ENCODE peak calls at places on chromosomes 7 and 10, in five cellular contexts. E is glutamatergic neuron, L is tibial artery, T is BJ, A is lower leg skin. R is an unnamed sample.

GRCh38 chr10:68224810-68225209 is 7.1 kb downstream of the ATOH7 start:
- DNase-seq in E (no peak), L (no peak), T (no peak), A (no peak), R (no peak)

GRCh38 chr10:21926358-21926890 is 77.1 kb downstream of the DNAJC1 start:
- DNase-seq in E (no peak), L (no peak), T (no peak), A (no peak), R (no peak)

GRCh38 chr7:112089551-112089950 is 116.6 kb downstream of the DOCK4 start:
- DNase-seq in E (no peak), L (no peak), T (no peak), A (no peak), R (no peak)

GRCh38 chr7:121331048-121331447 is 2.2 kb downstream of the WNT16 start:
- DNase-seq in E (no peak), L (no peak), T (no peak), A (no peak), R (no peak)

GRCh38 chr7:30726296-30727006 is 25.5 kb upstream of the INMT start:
- DNase-seq in E (no peak), L (no peak), T (no peak), A (no peak), R (no peak)

GRCh38 chr10:88227342-88228018 is 355.6 kb downstream of the RNLS start:
- DNase-seq in E (no peak), L (no peak), T (no peak), A (no peak), R (no peak)

GRCh38 chr7:117666019-117666418 is 186.2 kb downstream of the CFTR start:
- DNase-seq in E (no peak), L (no peak), T (no peak), A (no peak), R (no peak)

GRCh38 chr10:62993121-62993520 is 140.0 kb upstream of the NRBF2 start:
- DNase-seq in E (no peak), L (no peak), T (no peak), A (no peak), R (no peak)

GRCh38 chr10:33363112-33363511 is 28.6 kb upstream of the NRP1 start:
- DNase-seq in E (no peak), L (no peak), T (no peak), A (no peak), R (no peak)

GRCh38 chr7:2720024-2720423 is 32.0 kb downstream of the AMZ1 start:
- DNase-seq in E (no peak), L (no peak), T (no peak), A (no peak), R (no peak)

GRCh38 chr10:115566867-115567266 is 473.7 kb downstream of the ATRNL1 start:
- DNase-seq in E (no peak), L (no peak), T (no peak), A (no peak), R (no peak)

GRCh38 chr7:30521532-30521931 is 16.9 kb upstream of the GGCT start:
- DNase-seq in E (peak), L (peak), T (no peak), A (peak), R (no peak)

GRCh38 chr10:3972460-3973366 is 187.7 kb upstream of the KLF6 start:
- DNase-seq in E (no peak), L (no peak), T (no peak), A (no peak), R (no peak)

GRCh38 chr10:26367771-26368170 is 70.4 kb upstream of the APBB1IP start:
- DNase-seq in E (no peak), L (no peak), T (no peak), A (no peak), R (peak)

GRCh38 chr10:57395921-57396320 is 871.8 kb downstream of the IPMK start:
- DNase-seq in E (no peak), L (no peak), T (no peak), A (no peak), R (no peak)

GRCh38 chr10:21260060-21260792 is 265.3 kb downstream of the SKIDA1 start:
- DNase-seq in E (no peak), L (peak), T (no peak), A (no peak), R (no peak)

GRCh38 chr7:7702826-7703225 is 15.6 kb downstream of the RPA3 start:
- DNase-seq in E (no peak), L (no peak), T (peak), A (no peak), R (peak)

GRCh38 chr7:24653316-24654085 is 80.2 kb downstream of the PALS2 start:
- DNase-seq in E (no peak), L (no peak), T (no peak), A (no peak), R (no peak)

GRCh38 chr10:68559872-68560200 is 301 bp upstream of the TET1 start:
- DNase-seq in E (no peak), L (no peak), T (no peak), A (no peak), R (no peak)

GRCh38 chr7:106538638-106539037 is 122.3 kb downstream of the CCDC71L start:
- DNase-seq in E (no peak), L (no peak), T (no peak), A (no peak), R (no peak)

GRCh38 chr7:96313940-96314339 is 8.0 kb downstream of the SLC25A13 start:
- DNase-seq in E (no peak), L (no peak), T (no peak), A (no peak), R (no peak)

GRCh38 chr7:117067322-117067721 is 114.0 kb downstream of the ST7 start:
- DNase-seq in E (no peak), L (no peak), T (no peak), A (no peak), R (no peak)

GRCh38 chr7:24477807-24478655 is 95.2 kb upstream of the PALS2 start:
- DNase-seq in E (no peak), L (peak), T (peak), A (no peak), R (peak)

GRCh38 chr7:77940647-77941046 is 142.1 kb downstream of the PHTF2 start:
- DNase-seq in E (no peak), L (no peak), T (no peak), A (no peak), R (peak)

DNA sequence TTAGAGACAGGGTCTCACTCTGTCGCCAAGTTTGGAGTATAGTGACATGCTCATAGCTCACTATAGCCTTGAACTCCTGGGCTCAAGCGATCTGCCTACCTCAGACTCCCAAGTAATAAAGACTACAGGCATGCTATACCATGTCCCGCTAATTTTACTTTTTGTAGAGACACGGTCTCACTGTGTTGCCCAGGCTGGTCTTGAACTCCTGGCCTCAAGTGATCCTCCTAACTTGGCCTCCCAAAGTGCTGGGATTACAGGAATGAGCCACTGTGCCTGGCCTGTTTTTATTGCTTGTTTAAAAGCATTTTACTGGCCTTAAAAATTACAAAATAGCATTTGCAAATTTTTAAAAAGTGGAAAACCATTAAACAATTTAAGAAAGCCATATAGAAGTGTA is 135.0 kb downstream of the JAZF1 start:
- DNase-seq in E (no peak), L (no peak), T (no peak), A (no peak), R (no peak)
- TF ChIP-seq CTCF in E (no peak), L (no peak), T (no peak), A (no peak), R (no peak)

GRCh38 chr7:123669485-123669884 is 13.8 kb downstream of the LMOD2 start:
- DNase-seq in E (no peak), L (no peak), T (no peak), A (no peak), R (no peak)
- TF ChIP-seq CTCF in E (no peak), L (no peak), T (no peak), A (no peak), R (no peak)

GRCh38 chr7:15389073-15389472 is 172.7 kb downstream of the AGMO start:
- DNase-seq in E (no peak), L (no peak), T (no peak), A (no peak), R (no peak)
- TF ChIP-seq CTCF in E (no peak), L (no peak), T (no peak), A (no peak), R (no peak)

DNA sequence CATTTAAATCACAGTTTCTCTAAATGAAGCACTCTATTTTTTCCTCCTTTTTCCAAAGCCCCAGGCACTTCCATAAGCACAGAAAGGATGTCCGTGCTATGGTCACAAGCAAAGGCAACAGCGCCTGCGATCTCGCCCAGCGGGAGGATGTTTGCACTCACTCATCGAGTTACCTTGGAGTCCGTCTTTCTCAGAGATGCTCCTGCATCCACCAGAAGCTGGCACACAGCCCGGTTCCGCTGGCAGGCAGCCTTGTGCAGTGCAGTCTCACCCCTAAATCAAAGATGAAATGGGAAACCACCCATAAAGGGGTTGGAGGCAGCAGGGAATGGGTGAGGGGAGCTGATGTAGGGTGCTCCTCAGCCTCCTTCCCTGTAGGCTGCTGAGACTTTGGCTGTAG is 51.9 kb upstream of the PTN start:
- DNase-seq in E (no peak), L (no peak), T (no peak), A (no peak), R (no peak)
- TF ChIP-seq CTCF in E (no peak), L (no peak), T (no peak), A (no peak), R (no peak)

DNA sequence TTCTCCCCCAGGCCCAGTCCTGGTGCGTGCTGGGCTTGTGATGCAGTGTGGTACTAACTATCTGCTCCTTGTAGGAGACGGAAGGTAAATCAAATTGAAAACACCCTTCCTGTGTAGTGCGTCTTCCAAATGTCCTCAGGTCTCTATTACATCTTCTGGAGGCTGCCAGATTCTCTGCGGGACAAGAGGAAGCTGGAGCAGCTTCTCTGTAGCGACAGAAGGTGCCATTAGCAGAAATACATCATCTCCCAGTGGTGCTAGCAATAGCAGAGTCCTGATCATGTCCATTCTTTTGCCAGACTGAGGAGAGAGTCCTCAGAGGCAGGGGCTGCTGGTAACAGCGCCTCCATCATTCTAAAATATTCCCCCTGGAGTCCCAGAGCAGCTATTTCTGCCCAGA is 675.2 kb downstream of the LRMDA start:
- DNase-seq in E (peak), L (no peak), T (no peak), A (no peak), R (no peak)
- TF ChIP-seq CTCF in E (no peak), L (no peak), T (no peak), A (no peak), R (no peak)